ENCODE peak calls at places on chromosome 21, in ten cellular contexts. Z is IMR-90, T is body of pancreas, A is transverse colon, R is A549, M is prostate gland, U is HCT116, L is stomach, C is spleen, X is adrenal gland. P is an unnamed sample.

GRCh38 chr21:45284456-45284741 is 3.3 kb downstream of the POFUT2 start:
- DNase-seq in Z (no peak), T (no peak), A (no peak), R (no peak), M (no peak), U (no peak), L (peak; percentile 10), C (peak; percentile 40), X (no peak), P (no peak)

GRCh38 chr21:23607782-23608181 is 1999.5 kb downstream of the MRPL39 start:
- DNase-seq in Z (no peak), T (no peak), A (no peak), R (no peak), M (no peak), U (no peak), L (no peak), C (no peak), X (no peak), P (no peak)

GRCh38 chr21:20045197-20045596 is 953.0 kb upstream of the NCAM2 start:
- DNase-seq in Z (no peak), T (no peak), A (no peak), R (no peak), M (no peak), U (no peak), L (no peak), C (no peak), X (no peak), P (no peak)

GRCh38 chr21:44485254-44485793 is 30.0 kb downstream of the LRRC3 start:
- DNase-seq in Z (peak; percentile 8), T (no peak), A (no peak), R (peak; percentile 83), M (no peak), U (peak; percentile 46), L (no peak), C (peak; percentile 79), X (no peak), P (peak; percentile 34)

GRCh38 chr21:45263534-45263933 is 24.2 kb downstream of the POFUT2 start:
- DNase-seq in Z (no peak), T (no peak), A (no peak), R (no peak), M (no peak), U (no peak), L (peak; percentile 16), C (peak; percentile 14), X (no peak), P (no peak)

GRCh38 chr21:44962481-44962966 is 22.7 kb downstream of the SLX9 start:
- DNase-seq in Z (peak; percentile 100), T (no peak), A (no peak), R (no peak), M (no peak), U (no peak), L (no peak), C (peak; percentile 36), X (no peak), P (peak; percentile 60)

GRCh38 chr21:43903451-43904091 is 38.5 kb downstream of the AGPAT3 start:
- DNase-seq in Z (no peak), T (no peak), A (peak; percentile 26), R (no peak), M (no peak), U (no peak), L (peak; percentile 76), C (peak; percentile 88), X (peak; percentile 83), P (no peak)

GRCh38 chr21:45145146-45145545 is 70.8 kb downstream of the ADARB1 start:
- DNase-seq in Z (no peak), T (no peak), A (no peak), R (no peak), M (no peak), U (no peak), L (no peak), C (no peak), X (no peak), P (no peak)

GRCh38 chr21:40054403-40054802 is 187.2 kb downstream of the PCP4 start:
- DNase-seq in Z (no peak), T (peak; percentile 88), A (peak; percentile 68), R (no peak), M (peak; percentile 94), U (no peak), L (peak; percentile 87), C (no peak), X (no peak), P (peak; percentile 67)

DNA sequence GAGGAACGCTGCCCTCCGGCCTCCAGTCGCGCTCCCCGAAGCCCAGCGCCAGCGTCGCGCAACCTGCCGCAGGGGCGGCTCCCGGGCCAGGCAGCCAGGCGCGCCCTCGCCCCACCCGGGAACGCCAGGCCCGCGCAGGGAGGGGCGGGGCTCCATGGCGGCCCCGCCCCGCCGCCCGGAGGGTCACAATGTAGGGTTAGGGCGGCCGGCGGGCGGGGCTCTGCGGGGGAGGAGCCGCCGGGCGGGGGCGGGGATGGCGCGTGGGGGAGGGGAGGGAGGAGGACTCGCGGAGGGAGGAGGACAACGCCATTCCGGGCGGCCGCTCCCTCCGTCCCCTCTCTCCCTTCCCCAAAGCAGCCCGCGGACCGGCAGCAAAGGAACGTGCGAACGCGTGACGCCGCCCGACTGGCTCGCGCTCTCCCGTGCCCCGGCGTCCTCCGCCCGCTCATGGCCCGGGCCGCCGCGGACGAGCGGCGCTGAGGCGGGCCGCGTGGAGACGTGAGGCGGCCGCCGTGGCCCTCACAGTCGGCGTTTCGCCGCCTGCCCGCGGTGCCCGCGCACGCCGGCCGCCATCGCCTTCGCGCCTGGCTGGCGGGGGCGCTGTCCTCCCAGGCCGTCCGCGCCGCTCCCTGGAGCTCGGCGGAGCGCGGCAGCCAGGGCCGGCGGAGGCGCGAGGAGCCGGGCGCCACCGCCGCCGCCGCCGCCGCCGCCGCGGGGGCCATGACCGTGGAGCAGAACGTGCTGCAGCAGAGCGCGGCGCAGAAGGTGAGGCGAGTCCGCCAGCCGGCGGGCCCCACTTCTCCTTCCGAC is at the start of gene USP25:
- DNase-seq in Z (peak; percentile 60), T (peak; percentile 95), A (peak; percentile 95), R (peak; percentile 80), M (peak; percentile 90), U (peak; percentile 43), L (peak; percentile 95), C (peak; percentile 98), X (peak; percentile 92), P (peak; percentile 91)
- TF ChIP-seq POLR2A in Z (peak; percentile 60), T (peak; percentile 69), A (peak; percentile 68), R (peak; percentile 89), M (peak; percentile 70), U (peak; percentile 78), L (no peak), C (peak; percentile 3), X (peak; percentile 82), P (peak; percentile 81)

GRCh38 chr21:35032474-35033263 is 16.4 kb downstream of the RUNX1 start:
- DNase-seq in Z (no peak), T (no peak), A (no peak), R (no peak), M (no peak), U (no peak), L (no peak), C (no peak), X (no peak), P (no peak)
- H3K4me1 ChIP-seq in Z (no peaks in the 10 kb centered on the region), T (no peaks in the 10 kb centered on the region), A (peaks cover under 1% of the 10 kb centered on the region), R (peaks cover under 1% of the 10 kb centered on the region), M (no peaks in the 10 kb centered on the region), U (no peaks in the 10 kb centered on the region), L (no peaks in the 10 kb centered on the region), C (peaks cover 98% of the 10 kb centered on the region), X (no peaks in the 10 kb centered on the region), P (no peaks in the 10 kb centered on the region)

GRCh38 chr21:37074195-37074510 is 1.1 kb downstream of the TTC3 start:
- DNase-seq in Z (no peak), T (peak; percentile 39), A (no peak), R (peak; percentile 4), M (no peak), U (no peak), L (no peak), C (no peak), X (peak; percentile 60), P (no peak)

GRCh38 chr21:37072988-37073416 is at the start of the genes PIGP and TTC3:
- DNase-seq in Z (peak; percentile 93), T (peak; percentile 96), A (peak; percentile 95), R (peak; percentile 95), M (peak; percentile 92), U (peak; percentile 76), L (peak; percentile 95), C (peak; percentile 97), X (peak; percentile 96), P (peak; percentile 92)

GRCh38 chr21:37073417-37074194 is 552 bp downstream of the TTC3 start:
- DNase-seq in Z (peak; percentile 67), T (peak; percentile 67), A (peak; percentile 70), R (peak; percentile 14), M (peak; percentile 47), U (no peak), L (peak; percentile 53), C (peak; percentile 94), X (peak; percentile 68), P (no peak)

GRCh38 chr21:37071561-37072238 is 1.2 kb downstream of the PIGP start:
- DNase-seq in Z (peak; percentile 77), T (peak; percentile 62), A (peak; percentile 64), R (peak; percentile 70), M (peak; percentile 33), U (no peak), L (peak; percentile 37), C (no peak), X (peak; percentile 84), P (peak; percentile 71)

DNA sequence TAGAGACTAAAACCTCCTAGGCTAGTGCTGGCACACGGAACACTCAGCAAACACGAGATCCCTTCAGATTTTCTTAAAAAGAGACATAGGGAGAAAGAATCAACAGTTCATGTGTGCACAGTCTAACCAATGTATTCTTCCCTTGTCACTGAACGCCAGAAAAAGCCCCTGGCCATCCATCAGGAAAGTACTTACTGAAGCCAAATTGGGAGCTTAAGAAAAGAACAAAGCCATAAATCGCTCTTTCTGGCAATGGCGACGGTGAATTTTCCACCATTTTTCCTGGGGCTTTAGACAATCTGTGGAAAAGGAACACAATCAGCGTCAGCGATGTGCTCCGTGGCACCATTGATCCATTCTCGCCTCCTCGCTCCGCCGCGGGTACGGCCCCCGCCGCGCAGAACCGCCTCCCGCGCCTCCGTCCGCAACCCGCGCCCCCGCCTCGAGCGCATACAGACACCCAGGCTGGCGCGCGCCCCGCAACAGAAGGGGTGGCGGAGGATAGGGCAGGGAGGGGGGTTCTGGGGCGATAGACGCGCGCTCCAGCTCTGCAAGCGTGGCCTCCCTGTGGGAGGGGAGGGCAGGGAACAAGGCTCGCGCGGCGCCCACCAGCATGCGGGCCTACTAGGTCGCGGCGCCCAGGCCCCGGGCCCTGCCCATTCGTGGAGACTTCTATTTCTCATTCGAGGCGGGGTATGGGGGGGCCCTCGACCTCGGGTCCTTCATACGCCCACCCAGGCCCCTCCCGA is 458 bp downstream of the PIGP start:
- DNase-seq in Z (peak; percentile 89), T (peak; percentile 85), A (peak; percentile 11), R (no peak), M (peak; percentile 72), U (no peak), L (peak; percentile 58), C (no peak), X (no peak), P (no peak)
- TF ChIP-seq POLR2A in Z (peak; percentile 71), T (no peak), A (peak; percentile 74), R (peak; percentile 64), M (peak; percentile 26), U (no peak), L (no peak), C (no peak), X (no peak), P (peak; percentile 8)

GRCh38 chr21:29146726-29147125 is 16.3 kb downstream of the MAP3K7CL start:
- DNase-seq in Z (no peak), T (no peak), A (no peak), R (no peak), M (no peak), U (no peak), L (no peak), C (no peak), X (no peak), P (no peak)
- H3K4me1 ChIP-seq in Z (peaks cover 19% of the 10 kb centered on the region), T (no peaks in the 10 kb centered on the region), A (no peaks in the 10 kb centered on the region), R (peaks cover 11% of the 10 kb centered on the region), M (peaks cover 16% of the 10 kb centered on the region), U (no peaks in the 10 kb centered on the region), L (no peaks in the 10 kb centered on the region), C (peaks cover 8% of the 10 kb centered on the region), X (peaks cover 21% of the 10 kb centered on the region), P (no peaks in the 10 kb centered on the region)